ENCODE peak calls at places on chromosome 15, in five cellular contexts. I is CD4-positive, alpha-beta T cell; U is glutamatergic neuron; C is AG04450; O is T-helper 9 cell. R is an unnamed sample.

GRCh38 chr15:89003865-89004725 is 84.2 kb upstream of the ABHD2 start:
- DNase-seq in I (no peak), U (peak; percentile 58), C (peak; percentile 27), O (no peak), R (peak; percentile 7)

GRCh38 chr15:89998141-89998661 is 2.9 kb upstream of the ZNF710 start:
- DNase-seq in I (no peak), U (no peak), C (no peak), O (no peak), R (no peak)

GRCh38 chr15:99424978-99425665 is 140.7 kb upstream of the MEF2A start:
- DNase-seq in I (no peak), U (peak; percentile 14), C (peak; percentile 62), O (peak; percentile 13), R (no peak)

GRCh38 chr15:68374346-68374745 is 57.6 kb downstream of the ITGA11 start:
- DNase-seq in I (no peak), U (no peak), C (no peak), O (no peak), R (no peak)

GRCh38 chr15:95295311-95295710 is 1035.2 kb upstream of the NR2F2 start:
- DNase-seq in I (no peak), U (no peak), C (no peak), O (no peak), R (no peak)

GRCh38 chr15:62897634-62898033 is 144.9 kb upstream of the TPM1 start:
- DNase-seq in I (no peak), U (no peak), C (no peak), O (no peak), R (no peak)

GRCh38 chr15:25248583-25249235 is 190.1 kb downstream of the UBE3A start:
- DNase-seq in I (no peak), U (peak; percentile 2), C (no peak), O (no peak), R (no peak)

GRCh38 chr15:100340721-100341661 is 784 bp downstream of the ADAMTS17 start:
- DNase-seq in I (no peak), U (peak; percentile 37), C (no peak), O (no peak), R (no peak)

GRCh38 chr15:71109130-71109529 is 6.1 kb upstream of the THSD4 start:
- DNase-seq in I (no peak), U (no peak), C (no peak), O (no peak), R (no peak)

GRCh38 chr15:25787381-25787780 is 75.7 kb downstream of the ATP10A start:
- DNase-seq in I (no peak), U (no peak), C (no peak), O (no peak), R (no peak)

GRCh38 chr15:82128401-82129143 is 82.8 kb upstream of the MEX3B start:
- DNase-seq in I (no peak), U (no peak), C (no peak), O (no peak), R (no peak)

GRCh38 chr15:71701808-71702207 is 108.5 kb upstream of the NR2E3 start:
- DNase-seq in I (no peak), U (peak; percentile 20), C (no peak), O (no peak), R (no peak)

R was measured in cerebellum.